ENCODE peak calls at places on chromosomes 4 and X, in five cellular contexts. V is tibial artery; L is lower lobe of right lung; J is CD4-positive, CD25-positive, alpha-beta regulatory T cell; Q is Panc1. I is an unnamed sample.

GRCh38 chrX:41265615-41266014 is 68.3 kb upstream of the DDX3X start:
- DNase-seq in V (peak; percentile 79), Q (no peak), L (no peak), J (peak; percentile 81), I (peak; percentile 15)

GRCh38 chr4:10299601-10300000 is 157.6 kb downstream of the ZNF518B start:
- DNase-seq in Q (no peak), J (no peak), L (no peak), V (no peak), I (no peak)

GRCh38 chr4:26732356-26732755 is 128.3 kb upstream of the STIM2 start:
- DNase-seq in J (no peak), L (no peak), V (no peak), Q (no peak), I (no peak)

GRCh38 chrX:110944793-110945466 is 149.3 kb upstream of the CHRDL1 start:
- DNase-seq in L (no peak), J (no peak), Q (no peak), V (no peak), I (no peak)

GRCh38 chr4:7004331-7004730 is 38.8 kb upstream of the TADA2B start:
- DNase-seq in L (no peak), J (no peak), Q (no peak), V (no peak), I (no peak)

GRCh38 chrX:41087219-41087618 is 2.0 kb downstream of the USP9X start:
- DNase-seq in Q (no peak), V (no peak), J (peak; percentile 31), L (no peak), I (no peak)

GRCh38 chrX:109911046-109911445 is 91.9 kb upstream of the TMEM164 start:
- DNase-seq in Q (peak; percentile 12), L (no peak), J (no peak), V (no peak), I (no peak)

GRCh38 chr4:77172336-77172735 is 15.3 kb downstream of the CCNG2 start:
- DNase-seq in J (no peak), V (no peak), Q (no peak), L (no peak), I (no peak)

GRCh38 chr4:184671101-184671500 is 21.6 kb downstream of the PRIMPOL start:
- DNase-seq in Q (no peak), L (no peak), V (no peak), J (no peak), I (no peak)

GRCh38 chrX:2549874-2550273 is 49.1 kb upstream of the DHRSX start:
- DNase-seq in J (no peak), Q (no peak), L (no peak), V (no peak), I (no peak)

GRCh38 chr4:53510316-53510715 is 81.0 kb downstream of the LNX1 start:
- DNase-seq in L (no peak), V (no peak), Q (no peak), J (no peak), I (no peak)

GRCh38 chrX:105273326-105273725 is 52.8 kb upstream of the TEX13A start:
- DNase-seq in L (no peak), Q (no peak), J (no peak), V (no peak), I (no peak)

DNA sequence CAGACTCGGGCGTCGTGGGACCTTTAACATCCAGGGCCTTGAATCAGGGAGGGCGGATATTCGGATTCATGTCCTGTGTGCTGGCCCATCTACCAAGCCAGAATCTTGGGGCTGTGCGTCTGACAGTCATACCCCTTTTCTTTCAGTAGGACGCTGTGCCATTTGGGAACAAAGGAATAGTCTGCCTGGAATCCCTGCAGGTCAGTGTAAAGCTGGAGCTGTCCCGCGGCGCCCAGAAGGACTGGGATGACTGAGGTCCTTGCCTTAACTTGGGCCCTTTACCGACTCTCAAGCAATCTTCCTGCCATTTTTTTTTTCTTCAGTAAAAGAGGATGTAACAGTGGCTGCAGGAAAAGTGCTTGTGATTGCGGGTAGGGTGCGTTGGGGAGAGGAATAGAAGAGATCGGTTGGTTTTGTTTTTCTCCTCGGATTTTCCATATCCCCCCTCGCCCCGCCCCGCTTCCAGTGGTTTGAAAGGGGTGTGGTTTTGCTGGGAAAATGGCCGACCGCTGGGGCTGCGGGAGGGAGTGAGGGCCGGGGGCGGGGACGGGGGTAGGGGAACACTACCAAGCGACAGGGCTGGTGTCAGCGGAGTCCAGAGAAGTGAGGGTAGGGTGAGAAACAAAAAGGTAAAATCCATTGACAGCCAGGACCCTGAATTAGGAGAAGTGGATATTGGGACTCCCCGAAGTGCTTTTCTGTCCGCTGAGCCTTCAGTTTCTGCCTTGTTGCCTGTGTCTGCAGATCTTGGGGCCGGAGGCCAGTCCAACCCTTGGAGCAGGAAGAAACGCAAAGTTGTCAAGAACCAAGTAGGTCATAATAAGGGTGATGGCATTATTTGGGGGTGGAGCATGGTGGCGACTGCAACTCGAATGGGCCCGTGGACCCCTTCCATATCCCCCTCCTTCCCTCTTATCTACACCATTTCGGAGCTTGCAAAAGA is 749 bp downstream of the ARMCX1 start:
- DNase-seq in J (no peak), L (peak; percentile 52), Q (no peak), V (peak; percentile 76), I (no peak)
- H3K27ac ChIP-seq in J (no peak overlapping the region), L (peak overlapping the region; percentile 76), Q (peak overlapping the region; percentile 14), V (peak overlapping the region; percentile 91), I (no peak overlapping the region)

GRCh38 chr4:152462715-152463114 is 73.2 kb downstream of the FBXW7 start:
- DNase-seq in L (no peak), V (no peak), J (no peak), Q (no peak), I (no peak)
- H3K4me1 ChIP-seq in L (peaks cover 41% of the 10 kb centered on the region), V (no peaks in the 10 kb centered on the region), J (peaks cover 35% of the 10 kb centered on the region), Q (no peaks in the 10 kb centered on the region), I (peaks cover 32% of the 10 kb centered on the region)

GRCh38 chrX:107748490-107748889 is 27.1 kb downstream of the TSC22D3 start:
- DNase-seq in V (no peak), L (no peak), Q (no peak), J (no peak), I (no peak)
- H3K27ac ChIP-seq in V (peak overlapping the region; percentile 78), L (peak overlapping the region; percentile 56), Q (no peak overlapping the region), J (no peak overlapping the region), I (no peak overlapping the region)

DNA sequence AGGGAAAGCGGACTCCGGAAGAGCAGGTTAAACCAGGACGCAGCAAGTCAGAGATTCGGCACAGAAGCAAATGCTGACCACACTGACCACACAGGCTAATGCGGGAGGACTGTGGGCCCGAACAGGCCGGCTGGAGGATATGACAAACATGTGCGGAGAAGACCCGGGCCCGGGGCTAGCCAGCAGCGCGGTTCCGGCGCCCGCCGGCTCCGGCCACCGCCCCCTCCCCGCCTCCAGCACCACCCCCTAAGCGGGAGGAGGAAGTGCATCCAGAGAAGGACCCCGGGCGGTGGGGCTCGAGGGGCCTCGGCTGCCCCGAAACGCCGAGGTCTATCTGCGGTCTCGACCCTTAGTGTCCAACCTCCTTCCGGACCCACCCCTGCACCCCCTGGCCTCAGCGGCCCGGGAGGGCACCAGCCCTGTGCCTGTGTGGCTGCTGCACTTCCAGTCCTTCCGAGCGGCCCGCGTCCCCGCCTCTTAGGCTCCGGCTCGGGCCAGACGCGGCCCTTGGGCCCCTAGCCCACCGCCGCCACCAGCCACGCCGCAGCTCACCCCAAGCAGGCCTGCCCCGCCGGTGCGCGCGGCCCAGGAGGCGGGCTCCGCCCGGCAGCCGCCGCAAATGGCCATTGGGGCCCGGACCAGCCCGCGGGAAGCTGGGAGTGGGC is 2.1 kb downstream of the ELOVL6 start:
- DNase-seq in J (peak; percentile 44), V (peak; percentile 70), L (peak; percentile 71), Q (no peak), I (peak; percentile 15)
- H3K4me1 ChIP-seq in J (peaks cover 20% of the 10 kb centered on the region), V (no peaks in the 10 kb centered on the region), L (peaks cover 14% of the 10 kb centered on the region), Q (no peaks in the 10 kb centered on the region), I (peaks cover 24% of the 10 kb centered on the region)

DNA sequence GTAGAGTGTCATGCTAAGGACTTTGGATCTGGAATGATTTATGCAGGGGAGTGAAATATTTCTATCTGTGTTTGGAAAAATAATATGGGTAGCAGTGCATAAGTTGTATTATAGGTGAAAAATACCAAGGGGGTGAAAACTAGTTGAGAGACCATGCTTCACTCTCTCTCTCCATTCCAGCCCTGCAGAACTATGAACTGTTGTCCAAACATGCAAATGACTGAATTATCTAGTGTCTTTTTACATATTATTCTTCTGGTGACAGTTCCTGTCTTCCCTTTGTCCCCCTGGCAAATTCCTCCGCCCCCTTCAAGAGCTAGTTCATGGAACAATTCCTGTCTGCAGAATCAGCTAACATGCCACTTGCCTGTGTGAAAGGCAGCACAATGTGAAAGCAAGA is 2.4 kb downstream of the PF4 start:
- DNase-seq in L (no peak), Q (no peak), J (no peak), V (no peak), I (no peak)
- H3K27ac ChIP-seq in L (no peak overlapping the region), Q (no peak overlapping the region), J (no peak overlapping the region), V (no peak overlapping the region), I (no peak overlapping the region)